ENCODE peak calls at places on chromosomes 1 and 21, in four cellular contexts. K, J, O and Y are unnamed samples.

GRCh38 chr1:110875216-110875731 is 2.3 kb downstream of the CD53 start:
- DNase-seq in K (no peak), O (no peak), J (no peak), Y (no peak)

GRCh38 chr1:112079446-112079845 is 90.0 kb upstream of the KCND3 start:
- DNase-seq in O (no peak), J (no peak), K (no peak), Y (no peak)

GRCh38 chr1:42003433-42003832 is 84.7 kb upstream of the HIVEP3 start:
- DNase-seq in O (no peak), J (no peak), K (no peak), Y (no peak)

GRCh38 chr1:107889524-107889923 is 75.5 kb downstream of the VAV3 start:
- DNase-seq in O (no peak), J (no peak), K (no peak), Y (no peak)

GRCh38 chr1:92262516-92262915 is 36.3 kb downstream of the GLMN start:
- DNase-seq in O (no peak), K (no peak), J (no peak), Y (no peak)

GRCh38 chr1:168421399-168422004 is 122.3 kb downstream of the XCL2 start:
- DNase-seq in J (no peak), O (no peak), K (no peak), Y (no peak)

GRCh38 chr1:56489695-56490094 is 89.7 kb downstream of the PLPP3 start:
- DNase-seq in K (no peak), O (no peak), J (no peak), Y (no peak)

GRCh38 chr1:229190057-229190590 is 80.8 kb upstream of the RAB4A start:
- DNase-seq in O (no peak), K (no peak), J (no peak), Y (no peak)

GRCh38 chr1:15322648-15323350 is 75.8 kb downstream of the FHAD1 start:
- DNase-seq in K (peak), O (no peak), J (no peak), Y (no peak)

GRCh38 chr1:90730247-90731022 is 13.3 kb upstream of the BARHL2 start:
- DNase-seq in K (no peak), O (peak), J (no peak), Y (no peak)

GRCh38 chr1:159821171-159821867 is 5.4 kb upstream of the SLAMF8 start:
- DNase-seq in K (peak), O (peak), J (no peak), Y (no peak)

GRCh38 chr1:172332230-172332629 is 88.3 kb upstream of the C1orf105 start:
- DNase-seq in O (no peak), K (no peak), J (no peak), Y (no peak)

GRCh38 chr1:84291882-84292655 is 9.4 kb upstream of the SAMD13 start:
- DNase-seq in O (no peak), J (no peak), K (no peak), Y (no peak)

GRCh38 chr1:79371802-79372201 is 365.3 kb upstream of the ADGRL4 start:
- DNase-seq in O (no peak), K (no peak), J (no peak), Y (no peak)

GRCh38 chr1:19353596-19353995 is 41.5 kb downstream of the SLC66A1 start:
- DNase-seq in J (no peak), O (peak), K (no peak), Y (no peak)

GRCh38 chr1:74629283-74629682 is 44.3 kb downstream of the ERICH3 start:
- DNase-seq in J (no peak), O (peak), K (no peak), Y (no peak)

GRCh38 chr1:161215079-161215478 is at the start of gene FCER1G:
- DNase-seq in K (no peak), J (no peak), O (no peak), Y (no peak)

GRCh38 chr21:38202811-38203210 is 54.0 kb upstream of the KCNJ15 start:
- DNase-seq in O (no peak), J (no peak), K (no peak), Y (no peak)

GRCh38 chr1:19044975-19045831 is 88.7 kb upstream of the IFFO2 start:
- DNase-seq in K (no peak), O (no peak), J (peak), Y (no peak)

GRCh38 chr1:209486861-209487260 is 96.7 kb upstream of the CAMK1G start:
- DNase-seq in J (no peak), K (no peak), O (no peak), Y (no peak)

GRCh38 chr1:196372896-196373536 is 235.2 kb downstream of the KCNT2 start:
- DNase-seq in O (peak), K (peak), J (no peak), Y (no peak)

GRCh38 chr1:185110145-185110544 is 46.6 kb downstream of the TRMT1L start:
- DNase-seq in J (no peak), K (no peak), O (no peak), Y (no peak)

GRCh38 chr1:168485048-168485447 is 58.7 kb downstream of the XCL2 start:
- DNase-seq in K (no peak), O (no peak), J (no peak), Y (no peak)

GRCh38 chr1:75083223-75083622 is 51.0 kb upstream of the LHX8 start:
- DNase-seq in O (no peak), J (no peak), K (no peak), Y (no peak)

DNA sequence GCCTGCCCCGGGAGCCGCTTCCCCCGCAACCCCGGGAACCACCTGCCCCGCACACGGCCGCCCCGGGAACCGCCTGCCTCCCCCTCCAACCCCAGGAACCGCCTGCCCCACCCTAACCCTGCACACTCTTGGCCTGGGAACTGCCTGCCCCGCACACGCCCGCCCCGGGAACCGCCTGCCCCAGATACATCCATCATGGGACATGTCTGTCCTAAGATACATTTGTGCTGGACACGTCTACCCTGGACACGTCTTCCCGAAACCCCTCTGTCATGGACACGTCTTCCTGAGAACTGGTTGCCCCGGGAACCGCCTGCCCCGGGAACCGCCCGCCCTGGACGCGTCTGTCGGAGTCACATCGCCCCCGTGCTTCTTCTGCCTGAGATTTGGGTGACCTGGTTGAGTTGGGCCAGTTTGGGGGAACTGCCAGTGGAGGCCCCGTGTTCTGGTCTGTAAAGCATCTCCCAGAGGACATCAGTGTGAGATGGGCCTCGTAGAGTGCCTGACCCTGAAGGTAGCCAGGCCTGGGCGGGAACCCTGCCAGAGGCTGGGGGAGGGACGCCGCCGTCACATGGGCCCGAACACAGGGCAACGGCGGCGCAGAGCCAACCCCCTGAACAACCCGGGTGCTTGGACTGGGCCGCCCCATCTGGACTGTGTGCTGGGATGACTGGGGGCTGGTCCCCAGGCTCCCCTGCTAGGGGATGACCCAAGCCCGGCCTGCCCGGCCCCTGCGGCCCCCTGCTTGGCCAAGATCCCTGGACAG is 3.6 kb downstream of the PERM1 start:
- DNase-seq in K (no peak), O (no peak), J (no peak), Y (no peak)
- H3K27ac ChIP-seq in K (no peak), O (no peak), J (no peak), Y (no peak)

DNA sequence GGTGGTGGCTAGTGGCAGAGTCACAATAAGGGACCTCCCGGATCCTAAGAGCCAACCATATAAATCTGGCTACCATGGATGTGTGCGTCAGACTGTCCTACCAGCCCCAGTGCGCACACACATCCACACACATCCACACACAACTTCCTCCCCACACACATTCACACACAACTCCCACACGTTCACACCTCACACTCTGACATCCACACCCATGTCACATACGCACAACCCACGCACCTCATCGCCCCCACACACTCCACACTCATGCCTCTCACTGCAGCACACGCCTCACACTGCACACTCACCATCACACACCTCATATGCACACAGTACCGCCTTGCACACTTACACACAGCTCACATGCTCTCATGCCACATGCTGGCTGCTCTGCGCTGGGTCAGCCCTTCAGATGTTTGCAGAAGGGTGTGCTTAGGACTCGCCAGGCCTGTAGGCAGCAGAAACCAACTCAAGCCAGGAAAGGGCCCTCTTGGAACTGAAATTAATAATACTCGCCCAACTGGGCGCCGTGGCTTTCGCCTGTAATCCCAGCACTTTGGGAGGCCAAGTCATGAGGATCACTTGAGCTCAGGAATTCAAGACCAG is 3.0 kb downstream of the LDLRAD2 start:
- DNase-seq in O (no peak), J (no peak), K (no peak), Y (no peak)
- H3K4me3 ChIP-seq in O (no peak), J (no peak), K (no peak), Y (no peak)

GRCh38 chr1:8873506-8874229 is 4.8 kb downstream of the ENO1 start:
- DNase-seq in J (peak), O (peak), K (peak), Y (peak)

GRCh38 chr1:8871539-8871935 is 6.9 kb downstream of the ENO1 start:
- DNase-seq in K (peak), J (no peak), O (no peak), Y (no peak)

GRCh38 chr1:8873001-8873400 is 5.5 kb downstream of the ENO1 start:
- DNase-seq in K (no peak), O (no peak), J (no peak), Y (no peak)

GRCh38 chr1:8870605-8871538 is 7.6 kb downstream of the ENO1 start:
- DNase-seq in K (no peak), O (no peak), J (no peak), Y (no peak)

DNA sequence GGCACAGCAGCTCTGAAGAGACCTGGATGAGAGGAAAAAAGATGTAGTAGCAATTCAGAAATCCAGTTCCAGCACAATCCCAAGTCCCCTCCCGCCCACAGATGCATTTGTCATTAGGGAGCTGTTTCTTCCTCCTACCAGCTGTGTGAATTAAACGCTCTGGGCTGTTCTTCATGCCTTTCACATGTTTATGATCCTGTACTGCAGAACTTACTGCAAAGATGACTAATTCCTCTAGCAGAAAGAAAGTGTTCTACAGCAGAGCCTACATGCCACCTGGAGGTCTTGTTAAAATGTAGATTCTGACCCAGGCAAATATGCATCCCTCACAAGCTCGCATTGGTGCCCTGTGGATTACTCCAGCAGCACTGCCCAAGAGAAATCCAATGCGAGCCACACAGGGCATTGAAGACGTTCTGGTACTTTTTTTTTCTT is 6.5 kb downstream of the ENO1 start:
- DNase-seq in K (no peak), O (no peak), J (no peak), Y (no peak)
- H3K27ac ChIP-seq in K (peak), O (peak), J (peak), Y (peak)

GRCh38 chr1:7490576-7490975 is 280.5 kb upstream of the VAMP3 start:
- DNase-seq in J (no peak), O (no peak), K (no peak), Y (no peak)

GRCh38 chr1:7491089-7491817 is 279.8 kb upstream of the VAMP3 start:
- DNase-seq in O (no peak), J (no peak), K (no peak), Y (no peak)

GRCh38 chr1:7489586-7489985 is 281.5 kb upstream of the VAMP3 start:
- DNase-seq in J (no peak), K (no peak), O (no peak), Y (no peak)

GRCh38 chr1:7493711-7494110 is 277.4 kb upstream of the VAMP3 start:
- DNase-seq in O (no peak), J (no peak), K (no peak), Y (no peak)

DNA sequence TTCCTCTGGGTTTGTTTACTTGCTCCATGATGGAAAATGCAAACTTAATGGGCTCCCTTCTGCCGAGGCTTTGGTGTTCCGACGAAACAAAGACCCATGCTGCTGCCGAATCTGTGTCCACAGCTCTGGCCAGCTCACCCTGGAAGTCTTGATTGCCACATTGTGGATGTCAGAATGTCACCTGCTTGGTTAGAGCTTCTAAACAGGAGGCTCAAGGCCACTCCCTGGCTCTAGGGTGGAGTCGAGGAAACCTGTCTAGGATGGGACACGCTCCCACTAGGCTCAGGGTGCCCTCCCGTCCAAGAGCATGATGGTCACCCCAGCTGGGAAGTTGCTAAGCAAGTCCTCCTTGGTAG is 279.3 kb upstream of the VAMP3 start:
- DNase-seq in K (no peak), O (no peak), J (no peak), Y (no peak)
- H3K4me3 ChIP-seq in K (no peak), O (no peak), J (no peak), Y (no peak)